ENCODE peak calls at places on chromosomes 2 and 18, in four cellular contexts. One of them, this sample, is unnamed. For H3K9me3, the result is how much of the 10 kb centered on the place peaks cover.

GRCh38 chr18:13540783-13541182 is 185.6 kb downstream of the FAM210A start:
- DNase-seq in mammary epithelial cell: no peak
- DNase-seq in CD8-positive, alpha-beta T cell: peak
- DNase-seq in PC-3: no peak
- DNase-seq in this sample: no peak

GRCh38 chr2:38173690-38174089 is 97.7 kb upstream of the CYP1B1 start:
- DNase-seq in mammary epithelial cell: no peak
- DNase-seq in CD8-positive, alpha-beta T cell: no peak
- DNase-seq in PC-3: no peak
- DNase-seq in this sample: no peak

GRCh38 chr2:134823832-134824231 is 14.6 kb upstream of the ACMSD start:
- DNase-seq in PC-3: no peak
- DNase-seq in mammary epithelial cell: no peak
- DNase-seq in CD8-positive, alpha-beta T cell: no peak
- DNase-seq in this sample: no peak

GRCh38 chr2:229032596-229033234 is 238.4 kb downstream of the PID1 start:
- DNase-seq in mammary epithelial cell: no peak
- DNase-seq in CD8-positive, alpha-beta T cell: no peak
- DNase-seq in PC-3: no peak
- DNase-seq in this sample: no peak

GRCh38 chr2:239517686-239518085 is 116.9 kb upstream of the HDAC4 start:
- DNase-seq in PC-3: no peak
- DNase-seq in mammary epithelial cell: no peak
- DNase-seq in CD8-positive, alpha-beta T cell: no peak
- DNase-seq in this sample: no peak

GRCh38 chr2:48345176-48345575 is 184.8 kb upstream of the STON1 start:
- DNase-seq in CD8-positive, alpha-beta T cell: no peak
- DNase-seq in mammary epithelial cell: no peak
- DNase-seq in PC-3: no peak
- DNase-seq in this sample: peak

GRCh38 chr2:98787700-98788099 is 56.8 kb upstream of the MGAT4A start:
- DNase-seq in PC-3: no peak
- DNase-seq in CD8-positive, alpha-beta T cell: no peak
- DNase-seq in mammary epithelial cell: no peak
- DNase-seq in this sample: no peak

GRCh38 chr18:36130039-36130831 is 536 bp downstream of the ELP2 start:
- DNase-seq in PC-3: no peak
- DNase-seq in mammary epithelial cell: no peak
- DNase-seq in CD8-positive, alpha-beta T cell: no peak
- DNase-seq in this sample: no peak

GRCh38 chr2:235286624-235287368 is 207.0 kb upstream of the AGAP1 start:
- DNase-seq in CD8-positive, alpha-beta T cell: no peak
- DNase-seq in PC-3: no peak
- DNase-seq in mammary epithelial cell: no peak
- DNase-seq in this sample: no peak

GRCh38 chr2:18976112-18976961 is 382.1 kb downstream of the OSR1 start:
- DNase-seq in PC-3: peak
- DNase-seq in CD8-positive, alpha-beta T cell: no peak
- DNase-seq in mammary epithelial cell: no peak
- DNase-seq in this sample: peak

GRCh38 chr2:74554821-74555531 is 456 bp downstream of the DOK1 start:
- DNase-seq in mammary epithelial cell: no peak
- DNase-seq in CD8-positive, alpha-beta T cell: peak
- DNase-seq in PC-3: no peak
- DNase-seq in this sample: peak

GRCh38 chr2:152518656-152519580 is 183.9 kb downstream of the FMNL2 start:
- DNase-seq in PC-3: no peak
- DNase-seq in mammary epithelial cell: peak
- DNase-seq in CD8-positive, alpha-beta T cell: no peak
- DNase-seq in this sample: no peak

GRCh38 chr2:238117199-238118154 is 17.3 kb downstream of the ESPNL start:
- DNase-seq in mammary epithelial cell: peak
- DNase-seq in PC-3: peak
- DNase-seq in CD8-positive, alpha-beta T cell: no peak
- DNase-seq in this sample: peak

GRCh38 chr2:224077773-224078507 is 38.9 kb upstream of the SERPINE2 start:
- DNase-seq in CD8-positive, alpha-beta T cell: no peak
- DNase-seq in mammary epithelial cell: no peak
- DNase-seq in PC-3: no peak
- DNase-seq in this sample: peak

GRCh38 chr18:26322892-26323653 is 96.8 kb downstream of the TAF4B start:
- DNase-seq in CD8-positive, alpha-beta T cell: no peak
- DNase-seq in mammary epithelial cell: peak
- DNase-seq in PC-3: peak
- DNase-seq in this sample: peak

GRCh38 chr2:156147594-156148330 is 184.8 kb downstream of the NR4A2 start:
- DNase-seq in mammary epithelial cell: peak
- DNase-seq in PC-3: peak
- DNase-seq in CD8-positive, alpha-beta T cell: no peak
- DNase-seq in this sample: peak

GRCh38 chr2:209472386-209472832 is 48.6 kb downstream of the MAP2 start:
- DNase-seq in CD8-positive, alpha-beta T cell: no peak
- DNase-seq in mammary epithelial cell: peak
- DNase-seq in PC-3: peak
- DNase-seq in this sample: peak

GRCh38 chr2:179837408-179837807 is 24.0 kb downstream of the ZNF385B start:
- DNase-seq in CD8-positive, alpha-beta T cell: no peak
- DNase-seq in mammary epithelial cell: peak
- DNase-seq in PC-3: peak
- DNase-seq in this sample: peak

GRCh38 chr2:109318150-109318948 is 189.3 kb downstream of the SH3RF3 start:
- DNase-seq in PC-3: no peak
- DNase-seq in mammary epithelial cell: no peak
- DNase-seq in CD8-positive, alpha-beta T cell: no peak
- DNase-seq in this sample: peak

DNA sequence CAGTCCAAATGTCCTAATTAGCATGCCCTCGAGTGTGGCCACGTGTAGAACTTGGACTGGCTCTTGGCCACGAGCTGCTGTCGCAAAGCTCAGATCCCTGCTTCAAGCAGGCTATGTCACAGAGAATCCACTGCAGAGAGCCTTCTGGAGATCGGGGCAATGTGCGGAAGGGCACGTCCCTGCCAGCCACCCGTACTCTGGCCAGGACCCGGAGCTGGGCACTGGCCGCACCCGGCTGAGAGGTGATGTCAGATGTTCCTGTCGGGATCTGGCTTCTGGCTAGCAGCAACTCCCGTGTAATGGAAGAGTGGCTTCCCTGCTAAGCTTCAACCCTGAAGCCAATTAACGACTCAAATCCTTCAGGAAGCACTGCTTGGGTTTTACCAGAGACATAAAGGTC is 432.7 kb upstream of the ID2 start:
- DNase-seq in CD8-positive, alpha-beta T cell: no peak
- DNase-seq in PC-3: no peak
- DNase-seq in mammary epithelial cell: no peak
- DNase-seq in this sample: no peak
- H3K9me3 ChIP-seq in CD8-positive, alpha-beta T cell: under half
- H3K9me3 ChIP-seq in PC-3: under half
- H3K9me3 ChIP-seq in mammary epithelial cell: under half
- H3K9me3 ChIP-seq in this sample: under half

GRCh38 chr2:85729825-85730510 is 23.8 kb upstream of the ATOH8 start:
- DNase-seq in mammary epithelial cell: no peak
- DNase-seq in PC-3: no peak
- DNase-seq in CD8-positive, alpha-beta T cell: no peak
- DNase-seq in this sample: no peak

GRCh38 chr2:85727798-85728197 is 26.0 kb upstream of the ATOH8 start:
- DNase-seq in mammary epithelial cell: no peak
- DNase-seq in CD8-positive, alpha-beta T cell: no peak
- DNase-seq in PC-3: no peak
- DNase-seq in this sample: no peak

GRCh38 chr2:85730686-85731085 is 23.1 kb upstream of the ATOH8 start:
- DNase-seq in CD8-positive, alpha-beta T cell: no peak
- DNase-seq in PC-3: no peak
- DNase-seq in mammary epithelial cell: no peak
- DNase-seq in this sample: no peak

GRCh38 chr2:85728883-85729824 is 24.6 kb upstream of the ATOH8 start:
- DNase-seq in mammary epithelial cell: peak
- DNase-seq in PC-3: peak
- DNase-seq in CD8-positive, alpha-beta T cell: peak
- DNase-seq in this sample: peak

DNA sequence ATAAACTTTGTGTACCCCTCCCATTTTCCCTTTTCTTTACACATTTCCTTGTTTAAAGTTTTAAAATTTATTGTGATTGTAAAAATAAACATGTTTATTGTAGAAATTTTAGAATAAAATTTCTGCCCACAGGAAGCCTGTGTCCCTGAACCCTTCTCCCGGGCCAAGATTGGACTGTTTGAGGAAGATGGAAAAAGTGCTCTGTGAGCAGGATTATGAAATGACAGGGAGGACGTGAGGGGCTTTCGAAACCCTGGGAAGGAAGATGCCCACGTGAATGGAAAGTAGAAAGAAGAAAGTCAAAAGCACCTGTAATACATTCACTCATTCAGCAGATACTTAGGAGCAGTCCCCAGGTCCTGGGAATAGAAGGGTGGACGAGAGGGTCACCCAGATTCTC is 25.4 kb upstream of the ATOH8 start:
- DNase-seq in mammary epithelial cell: no peak
- DNase-seq in CD8-positive, alpha-beta T cell: no peak
- DNase-seq in PC-3: no peak
- DNase-seq in this sample: no peak
- H3K9me3 ChIP-seq in mammary epithelial cell: under half
- H3K9me3 ChIP-seq in CD8-positive, alpha-beta T cell: under half
- H3K9me3 ChIP-seq in PC-3: under half
- H3K9me3 ChIP-seq in this sample: under half

GRCh38 chr2:777546-777945 is 100.3 kb upstream of the TMEM18 start:
- DNase-seq in CD8-positive, alpha-beta T cell: no peak
- DNase-seq in PC-3: no peak
- DNase-seq in mammary epithelial cell: no peak
- DNase-seq in this sample: no peak

GRCh38 chr2:774436-774835 is 97.2 kb upstream of the TMEM18 start:
- DNase-seq in mammary epithelial cell: no peak
- DNase-seq in CD8-positive, alpha-beta T cell: no peak
- DNase-seq in PC-3: no peak
- DNase-seq in this sample: no peak

GRCh38 chr2:776517-776916 is 99.3 kb upstream of the TMEM18 start:
- DNase-seq in mammary epithelial cell: no peak
- DNase-seq in PC-3: peak
- DNase-seq in CD8-positive, alpha-beta T cell: no peak
- DNase-seq in this sample: no peak

GRCh38 chr2:777051-777450 is 99.8 kb upstream of the TMEM18 start:
- DNase-seq in CD8-positive, alpha-beta T cell: no peak
- DNase-seq in mammary epithelial cell: no peak
- DNase-seq in PC-3: no peak
- DNase-seq in this sample: no peak

DNA sequence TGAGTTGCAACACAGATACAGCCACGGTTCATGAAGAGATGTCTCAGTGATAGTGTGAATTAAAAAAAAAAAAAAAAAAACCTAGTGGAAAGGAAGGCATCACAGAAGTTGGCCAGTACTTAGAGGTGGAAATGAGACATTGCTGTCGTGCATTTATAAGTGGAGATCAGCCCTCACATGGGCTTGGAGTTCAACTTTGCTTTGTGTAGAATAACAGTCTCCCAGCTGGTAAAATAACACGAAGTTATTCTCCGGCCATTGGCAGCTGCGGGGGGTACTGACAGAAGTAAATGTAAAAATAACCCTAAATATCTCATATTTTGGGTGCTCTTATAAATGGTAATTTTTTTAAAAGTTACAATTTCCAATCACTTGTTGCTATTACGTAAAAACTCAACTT is 98.8 kb upstream of the TMEM18 start:
- DNase-seq in mammary epithelial cell: no peak
- DNase-seq in CD8-positive, alpha-beta T cell: no peak
- DNase-seq in PC-3: no peak
- DNase-seq in this sample: no peak
- H3K9me3 ChIP-seq in mammary epithelial cell: under half
- H3K9me3 ChIP-seq in CD8-positive, alpha-beta T cell: under half
- H3K9me3 ChIP-seq in PC-3: under half
- H3K9me3 ChIP-seq in this sample: under half

DNA sequence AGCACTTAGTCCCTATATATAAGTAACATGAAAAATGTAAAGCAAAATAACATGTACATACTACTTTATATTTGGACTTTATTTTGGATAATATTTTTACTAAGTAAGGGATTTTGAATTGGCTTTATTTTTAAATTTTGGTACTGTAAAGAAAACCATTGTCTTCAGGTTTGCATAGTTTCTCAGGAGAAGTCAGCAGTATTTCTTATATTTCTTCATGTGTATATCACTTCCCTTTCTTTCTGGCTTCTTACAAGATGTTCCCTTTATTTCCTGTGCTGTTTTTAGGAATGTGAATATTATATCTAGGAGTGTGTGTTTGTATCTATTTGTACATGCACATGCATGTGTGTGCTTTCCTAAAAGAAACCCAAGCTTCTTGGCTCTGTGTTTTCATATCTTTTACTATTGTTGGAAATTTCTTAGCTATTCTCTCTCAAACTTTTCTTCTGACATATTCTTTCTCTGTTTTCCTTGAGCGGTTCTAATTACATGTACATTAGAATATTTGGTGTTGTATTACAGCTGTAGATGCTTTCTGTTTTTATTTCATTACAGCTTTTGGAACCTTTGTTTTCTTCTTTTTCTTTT is 1549.7 kb upstream of the ACVR2A start:
- DNase-seq in CD8-positive, alpha-beta T cell: no peak
- DNase-seq in mammary epithelial cell: no peak
- DNase-seq in PC-3: peak
- DNase-seq in this sample: no peak
- H3K9me3 ChIP-seq in CD8-positive, alpha-beta T cell: under half
- H3K9me3 ChIP-seq in mammary epithelial cell: under half
- H3K9me3 ChIP-seq in PC-3: under half
- H3K9me3 ChIP-seq in this sample: under half

GRCh38 chr2:172531309-172531708 is 24.6 kb upstream of the PDK1 start:
- DNase-seq in CD8-positive, alpha-beta T cell: no peak
- DNase-seq in mammary epithelial cell: no peak
- DNase-seq in PC-3: no peak
- DNase-seq in this sample: no peak

GRCh38 chr2:172535119-172535518 is 20.8 kb upstream of the PDK1 start:
- DNase-seq in mammary epithelial cell: no peak
- DNase-seq in PC-3: no peak
- DNase-seq in CD8-positive, alpha-beta T cell: no peak
- DNase-seq in this sample: no peak

DNA sequence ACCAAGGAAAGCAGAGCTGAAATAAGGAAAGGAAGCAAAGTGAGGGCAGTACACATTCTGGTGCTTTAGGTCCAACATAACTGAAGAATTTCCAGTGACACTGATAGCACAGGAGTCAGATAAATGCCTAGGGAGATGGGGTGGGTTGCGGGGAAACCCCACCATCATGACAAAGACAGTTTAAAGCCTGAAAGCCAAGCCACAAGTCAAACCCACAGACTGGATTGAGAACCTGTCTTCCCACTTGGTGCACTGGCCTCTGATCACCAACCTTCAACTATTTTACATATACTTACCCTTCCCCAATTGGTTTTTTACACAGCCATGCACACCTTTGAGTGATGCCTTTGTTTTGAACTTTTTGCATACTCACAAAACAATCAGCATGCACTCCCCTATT is 22.2 kb upstream of the PDK1 start:
- DNase-seq in PC-3: no peak
- DNase-seq in CD8-positive, alpha-beta T cell: no peak
- DNase-seq in mammary epithelial cell: no peak
- DNase-seq in this sample: no peak
- H3K9me3 ChIP-seq in PC-3: under half
- H3K9me3 ChIP-seq in CD8-positive, alpha-beta T cell: under half
- H3K9me3 ChIP-seq in mammary epithelial cell: under half
- H3K9me3 ChIP-seq in this sample: under half

GRCh38 chr2:2729246-2729645 is 398.2 kb upstream of the MYT1L start:
- DNase-seq in mammary epithelial cell: no peak
- DNase-seq in CD8-positive, alpha-beta T cell: no peak
- DNase-seq in PC-3: no peak
- DNase-seq in this sample: no peak
- H3K9me3 ChIP-seq in mammary epithelial cell: under half
- H3K9me3 ChIP-seq in CD8-positive, alpha-beta T cell: under half
- H3K9me3 ChIP-seq in PC-3: under half
- H3K9me3 ChIP-seq in this sample: under half